ENCODE peak calls at places on chromosomes 4 and X, in six cellular contexts. H is brain microvascular endothelial cell, M is GM10248, G is RWPE1, I is vagina, N is astrocyte of the spinal cord. B is an unnamed sample.
A peak's percentile ranks its signal among the peaks of the same experiment; 100 is the strongest.

GRCh38 chr4:170001688-170002267 is 24.4 kb downstream of the MFAP3L start:
- DNase-seq in G (no peak), N (no peak), H (no peak), M (no peak), I (no peak), B (no peak)

GRCh38 chr4:19455850-19456602 is 795.7 kb upstream of the SLIT2 start:
- DNase-seq in N (no peak), G (no peak), M (no peak), H (no peak), I (no peak), B (no peak)

GRCh38 chrX:47321386-47321785 is 49.0 kb upstream of the ZNF157 start:
- DNase-seq in M (no peak), G (no peak), H (peak; percentile 36), I (no peak), N (peak; percentile 71), B (no peak)

GRCh38 chrX:9267415-9267814 is 197.4 kb upstream of the TBL1X start:
- DNase-seq in G (no peak), I (no peak), N (no peak), H (no peak), M (no peak), B (no peak)

GRCh38 chrX:119477812-119478232 is 9.6 kb downstream of the SLC25A5 start:
- DNase-seq in N (peak; percentile 63), H (peak; percentile 89), G (no peak), M (no peak), I (no peak), B (peak; percentile 74)

GRCh38 chr4:721261-722171 is 15.9 kb downstream of the PCGF3 start:
- DNase-seq in M (no peak), G (peak; percentile 12), I (no peak), H (no peak), N (no peak), B (no peak)

GRCh38 chr4:139460565-139460964 is 6.6 kb downstream of the RAB33B start:
- DNase-seq in N (no peak), I (no peak), H (no peak), M (no peak), G (no peak), B (no peak)

GRCh38 chr4:128288689-128289106 is 1.1 kb upstream of the PGRMC2 start:
- DNase-seq in I (no peak), H (peak; percentile 46), G (peak; percentile 21), N (peak; percentile 53), M (no peak), B (no peak)

GRCh38 chrX:154334496-154334895 is 38.9 kb downstream of the TKTL1 start:
- DNase-seq in I (no peak), M (no peak), N (no peak), G (no peak), H (no peak), B (no peak)

GRCh38 chr4:113616443-113616842 is 145.1 kb downstream of the CAMK2D start:
- DNase-seq in G (no peak), H (no peak), I (no peak), M (no peak), N (no peak), B (no peak)

GRCh38 chr4:38306482-38307071 is 346.4 kb downstream of the PTTG2 start:
- DNase-seq in N (no peak), M (peak; percentile 58), I (no peak), H (no peak), G (no peak), B (no peak)

GRCh38 chrX:122579521-122579920 is 604.6 kb upstream of the GRIA3 start:
- DNase-seq in N (peak; percentile 39), G (no peak), M (no peak), I (no peak), H (peak; percentile 4), B (no peak)

GRCh38 chrX:39705299-39705698 is 392.5 kb downstream of the BCOR start:
- DNase-seq in H (peak; percentile 74), G (peak; percentile 55), M (no peak), I (no peak), N (peak; percentile 90), B (peak; percentile 47)

GRCh38 chrX:65726708-65727107 is 59.3 kb downstream of the MSN start:
- DNase-seq in G (no peak), I (no peak), H (no peak), N (no peak), M (no peak), B (no peak)

GRCh38 chr4:72207196-72207595 is 175.4 kb downstream of the NPFFR2 start:
- DNase-seq in G (no peak), M (no peak), I (no peak), H (no peak), N (no peak), B (no peak)

GRCh38 chrX:24301060-24301459 is 12.8 kb downstream of the SUPT20HL2 start:
- DNase-seq in H (no peak), G (no peak), I (no peak), M (no peak), N (no peak), B (no peak)

GRCh38 chrX:2261838-2262678 is 238.7 kb downstream of the DHRSX start:
- DNase-seq in M (no peak), N (no peak), H (no peak), I (no peak), G (no peak), B (peak; percentile 6)

GRCh38 chrX:68807818-68808217 is 21.0 kb upstream of the EFNB1 start:
- DNase-seq in G (no peak), H (no peak), I (no peak), N (peak; percentile 4), M (no peak), B (no peak)

GRCh38 chrX:22134681-22135080 is 102.6 kb downstream of the PHEX start:
- DNase-seq in H (peak; percentile 70), M (no peak), G (peak; percentile 62), I (no peak), N (peak; percentile 69), B (no peak)

GRCh38 chrX:10175317-10175871 is 18.6 kb downstream of the CLCN4 start:
- DNase-seq in I (no peak), M (no peak), N (peak; percentile 82), H (peak; percentile 75), G (no peak), B (peak; percentile 62)

GRCh38 chr4:156790866-156791265 is 180.7 kb downstream of the PDGFC start:
- DNase-seq in N (peak; percentile 85), H (peak; percentile 59), I (no peak), G (no peak), M (no peak), B (peak; percentile 98)

GRCh38 chrX:82816001-82816400 is 692.1 kb upstream of the POU3F4 start:
- DNase-seq in H (no peak), G (no peak), I (no peak), M (no peak), N (no peak), B (no peak)

GRCh38 chr4:78777556-78777900 is 1.4 kb downstream of the BMP2K start:
- DNase-seq in H (no peak), I (no peak), G (no peak), M (no peak), N (no peak), B (no peak)

GRCh38 chr4:24003476-24003875 is 113.6 kb upstream of the PPARGC1A start:
- DNase-seq in I (no peak), N (no peak), G (no peak), H (no peak), M (no peak), B (no peak)

GRCh38 chr4:23401572-23401971 is 488.3 kb downstream of the PPARGC1A start:
- DNase-seq in G (no peak), H (no peak), N (peak; percentile 41), M (no peak), I (no peak), B (no peak)

GRCh38 chr4:151850751-151851150 is 89.9 kb upstream of the GATB start:
- DNase-seq in N (peak; percentile 5), M (no peak), I (no peak), G (no peak), H (no peak), B (no peak)

GRCh38 chr4:54403700-54404453 is 174.8 kb downstream of the PDGFRA start:
- DNase-seq in I (no peak), N (no peak), G (no peak), H (no peak), M (no peak), B (no peak)

GRCh38 chr4:185003596-185004351 is 14.5 kb upstream of the HELT start:
- DNase-seq in N (no peak), G (no peak), I (no peak), M (no peak), H (no peak), B (no peak)

GRCh38 chr4:32417113-32417704 is 1697.0 kb downstream of the PCDH7 start:
- DNase-seq in I (no peak), H (no peak), G (no peak), N (no peak), M (no peak), B (no peak)
- TF ChIP-seq CTCF in I (no peak), H (peak; percentile 28), G (no peak), N (peak; percentile 20), M (no peak), B (peak; percentile 51)

DNA sequence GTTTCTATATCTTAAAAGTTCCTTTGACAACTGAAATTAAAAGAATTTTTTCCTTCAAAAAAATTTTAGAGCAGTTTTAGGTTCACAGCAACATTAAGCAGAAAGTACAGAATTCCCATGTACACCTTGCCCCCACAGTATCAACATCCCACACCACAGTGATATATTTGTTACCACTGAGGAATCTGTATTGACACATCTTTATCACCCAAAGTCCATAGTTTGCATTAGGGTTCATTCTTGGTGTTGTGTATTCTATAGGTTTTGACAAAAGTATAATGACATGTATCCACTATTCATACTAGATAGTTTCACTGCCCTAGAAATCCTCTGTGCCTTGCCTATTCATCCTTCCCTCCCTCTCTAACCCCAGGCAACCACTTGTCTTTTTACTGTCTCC is 43.7 kb downstream of the FNIP2 start:
- DNase-seq in N (no peak), M (no peak), H (no peak), I (no peak), G (no peak), B (no peak)
- TF ChIP-seq CTCF in N (no peak), M (no peak), H (no peak), I (no peak), G (no peak), B (no peak)

GRCh38 chr4:70544279-70544870 is 26.0 kb downstream of the AMTN start:
- DNase-seq in N (peak; percentile 9), H (peak; percentile 12), M (no peak), G (peak; percentile 20), I (no peak), B (no peak)
- TF ChIP-seq CTCF in N (peak; percentile 67), H (peak; percentile 77), M (peak; percentile 42), G (peak; percentile 71), I (no peak), B (peak; percentile 77)

DNA sequence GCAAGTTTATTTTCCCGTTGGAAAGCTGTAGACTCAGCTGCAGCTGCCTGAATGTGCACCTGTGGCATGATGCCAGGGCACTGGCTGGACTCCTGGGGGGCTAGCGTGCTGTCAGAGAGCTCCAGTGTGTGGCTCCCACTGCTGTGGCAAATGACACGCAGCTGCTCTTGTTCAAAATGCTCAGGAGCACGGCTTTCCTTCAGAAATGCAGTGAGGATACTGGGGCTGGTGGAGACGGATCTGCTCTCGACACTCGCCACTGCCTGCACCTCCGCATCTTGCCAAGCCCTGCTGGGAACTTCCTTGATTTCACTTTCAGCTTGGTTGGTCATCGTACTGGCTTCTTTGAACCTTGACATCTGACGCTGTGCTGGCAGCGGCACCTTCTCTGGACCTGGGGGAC is 58.7 kb downstream of the GPRIN3 start:
- DNase-seq in G (no peak), N (no peak), H (no peak), I (no peak), M (no peak), B (no peak)
- TF ChIP-seq CTCF in G (no peak), N (no peak), H (no peak), I (no peak), M (no peak), B (no peak)

GRCh38 chrX:49627030-49627777 is 28.4 kb downstream of the GAGE1 start:
- DNase-seq in M (no peak), H (no peak), N (no peak), I (no peak), G (peak; percentile 22), B (no peak)
- TF ChIP-seq CTCF in M (peak; percentile 18), H (peak; percentile 39), N (peak; percentile 12), I (no peak), G (peak; percentile 25), B (peak; percentile 23)